ENCODE peak calls at places on chromosomes 13 and 19, in five cellular contexts. One of them, this sample, is unnamed.

GRCh38 chr19:1630811-1631210 is 21.6 kb downstream of the TCF3 start:
- DNase-seq in activated CD8-positive, alpha-beta T cell treated with anti-CD3 and anti-CD28 coated beads for 36 hours: no peak
- DNase-seq in GM12865: no peak
- DNase-seq in IMR-90: no peak
- DNase-seq in HFF-Myc: no peak
- DNase-seq in this sample: no peak

GRCh38 chr13:36282818-36283432 is 14.7 kb downstream of the CCDC169 start:
- DNase-seq in GM12865: peak; percentile 12
- DNase-seq in IMR-90: peak; percentile 57
- DNase-seq in activated CD8-positive, alpha-beta T cell treated with anti-CD3 and anti-CD28 coated beads for 36 hours: no peak
- DNase-seq in HFF-Myc: no peak
- DNase-seq in this sample: no peak

GRCh38 chr19:2609389-2610116 is 92.9 kb downstream of the GNG7 start:
- DNase-seq in IMR-90: no peak
- DNase-seq in HFF-Myc: no peak
- DNase-seq in GM12865: peak; percentile 87
- DNase-seq in activated CD8-positive, alpha-beta T cell treated with anti-CD3 and anti-CD28 coated beads for 36 hours: no peak
- DNase-seq in this sample: no peak

GRCh38 chr13:99056381-99057014 is 78.6 kb upstream of the DOCK9 start:
- DNase-seq in IMR-90: no peak
- DNase-seq in HFF-Myc: no peak
- DNase-seq in activated CD8-positive, alpha-beta T cell treated with anti-CD3 and anti-CD28 coated beads for 36 hours: no peak
- DNase-seq in GM12865: no peak
- DNase-seq in this sample: no peak

GRCh38 chr19:52991021-52991420 is 22.7 kb upstream of the ERVV-1 start:
- DNase-seq in GM12865: no peak
- DNase-seq in activated CD8-positive, alpha-beta T cell treated with anti-CD3 and anti-CD28 coated beads for 36 hours: no peak
- DNase-seq in HFF-Myc: no peak
- DNase-seq in IMR-90: no peak
- DNase-seq in this sample: no peak

GRCh38 chr13:71156550-71156949 is 710.5 kb downstream of the DACH1 start:
- DNase-seq in IMR-90: no peak
- DNase-seq in activated CD8-positive, alpha-beta T cell treated with anti-CD3 and anti-CD28 coated beads for 36 hours: no peak
- DNase-seq in GM12865: no peak
- DNase-seq in HFF-Myc: no peak
- DNase-seq in this sample: no peak

GRCh38 chr19:19366691-19367396 is 38.6 kb upstream of the GATAD2A start:
- DNase-seq in activated CD8-positive, alpha-beta T cell treated with anti-CD3 and anti-CD28 coated beads for 36 hours: peak; percentile 82
- DNase-seq in HFF-Myc: no peak
- DNase-seq in IMR-90: peak; percentile 64
- DNase-seq in GM12865: peak; percentile 91
- DNase-seq in this sample: peak; percentile 75

GRCh38 chr13:110382229-110382628 is 75.1 kb downstream of the COL4A2 start:
- DNase-seq in activated CD8-positive, alpha-beta T cell treated with anti-CD3 and anti-CD28 coated beads for 36 hours: no peak
- DNase-seq in IMR-90: peak; percentile 92
- DNase-seq in HFF-Myc: no peak
- DNase-seq in GM12865: no peak
- DNase-seq in this sample: no peak

GRCh38 chr19:35164418-35164817 is 9.9 kb downstream of the FXYD5 start:
- DNase-seq in IMR-90: no peak
- DNase-seq in activated CD8-positive, alpha-beta T cell treated with anti-CD3 and anti-CD28 coated beads for 36 hours: no peak
- DNase-seq in GM12865: no peak
- DNase-seq in HFF-Myc: no peak
- DNase-seq in this sample: no peak
- TF ChIP-seq CTCF in IMR-90: no peak
- TF ChIP-seq CTCF in activated CD8-positive, alpha-beta T cell treated with anti-CD3 and anti-CD28 coated beads for 36 hours: no peak
- TF ChIP-seq CTCF in GM12865: no peak
- TF ChIP-seq CTCF in HFF-Myc: no peak
- TF ChIP-seq CTCF in this sample: no peak

GRCh38 chr19:4690362-4690761 is 20.2 kb upstream of the MYDGF start:
- DNase-seq in HFF-Myc: no peak
- DNase-seq in GM12865: no peak
- DNase-seq in activated CD8-positive, alpha-beta T cell treated with anti-CD3 and anti-CD28 coated beads for 36 hours: no peak
- DNase-seq in IMR-90: no peak
- DNase-seq in this sample: no peak
- TF ChIP-seq CTCF in HFF-Myc: peak; percentile 5
- TF ChIP-seq CTCF in GM12865: no peak
- TF ChIP-seq CTCF in activated CD8-positive, alpha-beta T cell treated with anti-CD3 and anti-CD28 coated beads for 36 hours: no peak
- TF ChIP-seq CTCF in IMR-90: no peak
- TF ChIP-seq CTCF in this sample: no peak

DNA sequence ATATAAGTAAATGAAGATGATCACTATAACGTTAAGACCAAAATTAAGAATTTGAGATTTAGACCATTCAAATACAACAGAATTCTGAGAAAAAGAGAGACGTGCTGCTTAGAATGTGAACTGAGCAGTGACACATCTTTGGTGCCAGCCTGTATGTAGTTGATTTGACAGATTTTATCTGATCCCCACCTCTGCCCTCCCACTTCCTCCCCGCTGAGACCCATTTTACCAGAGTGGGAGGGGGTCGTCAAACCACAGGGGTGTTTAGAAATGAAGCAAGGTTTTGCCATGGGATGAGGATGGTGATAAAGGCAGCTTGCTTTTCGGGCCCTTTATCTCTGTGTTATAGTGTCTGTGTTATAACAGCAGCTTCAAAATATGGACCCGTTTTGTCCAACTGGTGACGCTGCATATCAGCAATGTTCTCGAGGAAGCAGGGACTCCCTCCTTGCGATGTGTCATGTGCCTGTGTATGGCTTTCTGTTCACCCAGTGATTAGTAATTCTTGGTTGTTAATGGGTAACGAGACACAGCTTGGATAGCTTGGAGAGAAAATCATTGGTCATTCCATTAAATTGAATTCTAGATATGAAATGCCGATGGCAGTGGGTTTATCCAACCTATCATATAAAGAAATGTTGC is 125.0 kb downstream of the HS6ST3 start:
- DNase-seq in HFF-Myc: no peak
- DNase-seq in IMR-90: no peak
- DNase-seq in activated CD8-positive, alpha-beta T cell treated with anti-CD3 and anti-CD28 coated beads for 36 hours: no peak
- DNase-seq in GM12865: no peak
- DNase-seq in this sample: no peak
- TF ChIP-seq CTCF in HFF-Myc: no peak
- TF ChIP-seq CTCF in IMR-90: no peak
- TF ChIP-seq CTCF in activated CD8-positive, alpha-beta T cell treated with anti-CD3 and anti-CD28 coated beads for 36 hours: no peak
- TF ChIP-seq CTCF in GM12865: no peak
- TF ChIP-seq CTCF in this sample: no peak

GRCh38 chr13:79406597-79406908 is 498 bp upstream of the RBM26 start:
- DNase-seq in IMR-90: no peak
- DNase-seq in HFF-Myc: no peak
- DNase-seq in GM12865: no peak
- DNase-seq in activated CD8-positive, alpha-beta T cell treated with anti-CD3 and anti-CD28 coated beads for 36 hours: no peak
- DNase-seq in this sample: no peak
- TF ChIP-seq CTCF in IMR-90: no peak
- TF ChIP-seq CTCF in HFF-Myc: no peak
- TF ChIP-seq CTCF in GM12865: no peak
- TF ChIP-seq CTCF in activated CD8-positive, alpha-beta T cell treated with anti-CD3 and anti-CD28 coated beads for 36 hours: no peak
- TF ChIP-seq CTCF in this sample: no peak

This sample was measured in GM13977.